ENCODE peak calls at places on chromosomes 13 and 19, in eight cellular contexts. L is GOT3; V is islet precursor cell; I is SW 1271; K is NCI-H1436 treated with DMSO at 0.1 percent for 48 hours; X is effector CD4-positive, alpha-beta T cell; E is HFFc6; T is brain microvascular endothelial cell. A is an unnamed sample.

GRCh38 chr13:48401480-48401879 is 11.4 kb downstream of the LPAR6 start:
- DNase-seq in L (no peak), K (no peak), V (no peak), E (no peak), X (no peak), I (no peak), T (no peak), A (no peak)

GRCh38 chr19:56660381-56661105 is 11.0 kb downstream of the ZNF835 start:
- DNase-seq in X (no peak), L (no peak), T (no peak), E (no peak), V (no peak), I (no peak), K (no peak), A (no peak)

GRCh38 chr13:112576768-112577167 is 11.2 kb downstream of the TUBGCP3 start:
- DNase-seq in V (no peak), E (no peak), T (no peak), K (no peak), L (no peak), I (no peak), X (no peak), A (no peak)

GRCh38 chr19:32717496-32717895 is 2.1 kb upstream of the TDRD12 start:
- DNase-seq in K (no peak), L (no peak), X (no peak), E (no peak), V (no peak), I (no peak), T (no peak), A (no peak)

GRCh38 chr19:5665781-5666513 is 14.4 kb downstream of the MICOS13 start:
- DNase-seq in T (peak; percentile 74), E (peak; percentile 79), V (no peak), L (no peak), I (peak; percentile 9), K (no peak), X (no peak), A (no peak)

GRCh38 chr19:3771906-3772450 is at the start of gene RAX2:
- DNase-seq in T (no peak), L (no peak), I (no peak), X (no peak), E (no peak), V (no peak), K (no peak), A (no peak)

GRCh38 chr13:45178349-45179142 is 22.3 kb downstream of the KCTD4 start:
- DNase-seq in T (peak; percentile 88), L (no peak), I (no peak), V (no peak), X (no peak), K (no peak), E (peak; percentile 63), A (peak; percentile 37)

GRCh38 chr19:17339088-17339741 is 1.9 kb downstream of the GTPBP3 start:
- DNase-seq in X (no peak), E (no peak), L (no peak), K (no peak), V (peak; percentile 69), T (no peak), I (no peak), A (peak; percentile 57)

GRCh38 chr13:98366959-98367358 is 189.9 kb upstream of the RNF113B start:
- DNase-seq in I (no peak), V (peak; percentile 20), E (no peak), T (no peak), L (no peak), X (no peak), K (no peak), A (no peak)

GRCh38 chr19:2053601-2054389 is 2.8 kb upstream of the MKNK2 start:
- DNase-seq in T (no peak), L (no peak), V (no peak), X (no peak), I (no peak), K (no peak), E (no peak), A (no peak)

GRCh38 chr13:105033999-105034398 is 1501.5 kb downstream of the EFNB2 start:
- DNase-seq in X (no peak), V (no peak), L (no peak), K (no peak), I (no peak), E (no peak), T (no peak), A (no peak)

GRCh38 chr19:16447015-16447384 is 24.8 kb downstream of the EPS15L1 start:
- DNase-seq in K (no peak), X (no peak), L (no peak), I (no peak), E (peak; percentile 76), V (peak; percentile 78), T (peak; percentile 91), A (no peak)

GRCh38 chr13:34156841-34157365 is 339.0 kb downstream of the RFC3 start:
- DNase-seq in L (peak; percentile 2), V (peak; percentile 97), E (peak; percentile 92), I (peak; percentile 91), X (no peak), T (peak; percentile 94), K (no peak), A (peak; percentile 45)

GRCh38 chr19:42091300-42092266 is 15.6 kb downstream of the ZNF574 start:
- DNase-seq in L (no peak), T (no peak), X (no peak), E (peak; percentile 34), I (no peak), V (no peak), K (no peak), A (no peak)

GRCh38 chr13:22220186-22221160 is 549.6 kb downstream of the FGF9 start:
- DNase-seq in X (no peak), K (no peak), E (no peak), T (no peak), L (no peak), V (no peak), I (no peak), A (no peak)

GRCh38 chr13:97079726-97080125 is 85.5 kb upstream of the OXGR1 start:
- DNase-seq in I (no peak), L (no peak), K (no peak), E (no peak), T (no peak), X (no peak), V (no peak), A (no peak)

GRCh38 chr13:93290503-93290902 is 63.9 kb downstream of the GPC6 start:
- DNase-seq in T (no peak), L (no peak), E (no peak), I (no peak), X (no peak), V (no peak), K (no peak), A (no peak)

GRCh38 chr19:29245221-29245620 is 32.3 kb upstream of the UQCRFS1 start:
- DNase-seq in I (no peak), T (no peak), X (no peak), L (no peak), E (no peak), K (no peak), V (no peak), A (no peak)

GRCh38 chr19:38538793-38539528 is 78.8 kb downstream of the MAP4K1 start:
- DNase-seq in E (no peak), T (no peak), L (no peak), K (no peak), I (no peak), V (no peak), X (peak; percentile 12), A (no peak)

A was measured in HEK293T.